ENCODE peak calls at places on chromosomes 5 and 9, in four cellular contexts. X is Caco-2, W is prostate gland, F is heart right ventricle. L is an unnamed sample.
A peak's percentile ranks its signal among the peaks of the same experiment; 100 is the strongest.

GRCh38 chr5:142106061-142106460 is 2.5 kb upstream of the NDFIP1 start:
- DNase-seq in X (no peak), W (no peak), F (no peak), L (no peak)

GRCh38 chr9:132288371-132288770 is 66.4 kb downstream of the SETX start:
- DNase-seq in X (no peak), W (no peak), F (no peak), L (no peak)

GRCh38 chr5:142946547-142947426 is 176.6 kb downstream of the ARHGAP26 start:
- DNase-seq in X (no peak), W (no peak), F (no peak), L (no peak)

GRCh38 chr5:66326276-66326675 is 182.2 kb downstream of the SREK1 start:
- DNase-seq in X (no peak), W (no peak), F (no peak), L (no peak)

GRCh38 chr5:612498-613424 is 621 bp downstream of the CEP72 start:
- DNase-seq in X (peak; percentile 55), W (no peak), F (no peak), L (peak; percentile 39)

GRCh38 chr5:14097998-14098471 is 45.1 kb upstream of the TRIO start:
- DNase-seq in X (no peak), W (no peak), F (no peak), L (no peak)

GRCh38 chr5:116576043-116576713 is 1.6 kb upstream of the SEMA6A start:
- DNase-seq in X (peak; percentile 59), W (peak; percentile 16), F (peak; percentile 66), L (peak; percentile 71)

GRCh38 chr9:97057651-97058050 is 18.7 kb upstream of the CTSV start:
- DNase-seq in X (no peak), W (no peak), F (no peak), L (no peak)

GRCh38 chr5:169602535-169602934 is 19.0 kb downstream of the SPDL1 start:
- DNase-seq in X (no peak), W (no peak), F (no peak), L (no peak)

GRCh38 chr5:73592546-73592945 is 27.0 kb downstream of the UTP15 start:
- DNase-seq in X (no peak), W (no peak), F (no peak), L (no peak)

GRCh38 chr9:120542701-120543490 is 37.1 kb downstream of the CDK5RAP2 start:
- DNase-seq in X (no peak), W (no peak), F (no peak), L (no peak)

GRCh38 chr9:78325846-78326350 is 29.0 kb downstream of the PSAT1 start:
- DNase-seq in X (no peak), W (no peak), F (no peak), L (no peak)

GRCh38 chr5:127723571-127723970 is 20.4 kb downstream of the CCDC192 start:
- DNase-seq in X (no peak), W (peak; percentile 20), F (no peak), L (no peak)

GRCh38 chr9:74951725-74952151 is 974 bp downstream of the C9orf40 start:
- DNase-seq in X (peak; percentile 5), W (peak; percentile 20), F (peak; percentile 52), L (peak; percentile 45)

GRCh38 chr5:24642022-24642421 is 2.8 kb downstream of the CDH10 start:
- DNase-seq in X (peak; percentile 25), W (no peak), F (no peak), L (no peak)

GRCh38 chr5:128111818-128112448 is 28.4 kb downstream of the SLC12A2 start:
- DNase-seq in X (no peak), W (no peak), F (no peak), L (no peak)

GRCh38 chr9:111601237-111602018 is 2.0 kb upstream of the PTGR1 start:
- DNase-seq in X (peak; percentile 32), W (no peak), F (no peak), L (no peak)

GRCh38 chr9:36218011-36218410 is 27.3 kb downstream of the CLTA start:
- DNase-seq in X (no peak), W (no peak), F (no peak), L (no peak)

GRCh38 chr5:5658226-5658625 is 235.7 kb downstream of the ICE1 start:
- DNase-seq in X (no peak), W (no peak), F (no peak), L (peak; percentile 19)

GRCh38 chr9:127960410-127961165 is 20.2 kb downstream of the EEIG1 start:
- DNase-seq in X (no peak), W (peak; percentile 70), F (peak; percentile 21), L (no peak)
- H3K4me1 ChIP-seq in X (peaks cover 16% of the 10 kb centered on the region), W (peaks cover 24% of the 10 kb centered on the region), F (peaks cover 41% of the 10 kb centered on the region), L (peaks cover 29% of the 10 kb centered on the region)

GRCh38 chr9:117392992-117393391 is 21.9 kb downstream of the ASTN2 start:
- DNase-seq in X (no peak), W (no peak), F (no peak), L (no peak)
- TF ChIP-seq CTCF in X (no peak), W (no peak), F (no peak), L (no peak)

DNA sequence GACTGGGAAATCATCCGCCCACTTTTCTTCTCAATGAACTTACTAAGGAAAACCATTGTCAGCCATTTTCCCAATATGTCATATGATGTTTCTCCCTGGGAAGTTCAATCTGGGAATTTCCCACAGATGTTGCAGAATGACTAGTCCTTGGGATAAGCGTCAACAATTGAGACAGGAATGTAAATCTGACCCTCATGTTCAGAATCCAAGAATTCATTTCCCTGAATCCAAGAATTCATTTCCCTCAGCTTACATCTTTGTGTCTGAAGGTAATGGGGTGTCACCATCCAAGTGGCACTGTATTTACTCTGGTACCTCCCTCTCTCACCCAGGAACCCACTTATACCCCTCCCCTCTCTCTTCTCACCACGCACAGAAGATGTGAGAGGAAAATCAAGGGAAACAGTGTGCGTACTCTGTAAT is 7.4 kb downstream of the KLF9 start:
- DNase-seq in X (no peak), W (no peak), F (no peak), L (no peak)
- H3K4me1 ChIP-seq in X (no peaks in the 10 kb centered on the region), W (peaks cover 18% of the 10 kb centered on the region), F (peaks cover 78% of the 10 kb centered on the region), L (peaks cover 6% of the 10 kb centered on the region)

GRCh38 chr5:1692381-1692780 is 107.3 kb downstream of the MRPL36 start:
- DNase-seq in X (no peak), W (no peak), F (no peak), L (no peak)
- TF ChIP-seq CTCF in X (no peak), W (no peak), F (no peak), L (no peak)

GRCh38 chr5:151080620-151081425 is at the start of gene TNIP1:
- DNase-seq in X (peak; percentile 97), W (peak; percentile 95), F (peak; percentile 98), L (peak; percentile 97)

GRCh38 chr5:151078490-151079262 is 2.2 kb downstream of the TNIP1 start:
- DNase-seq in X (no peak), W (no peak), F (no peak), L (no peak)

GRCh38 chr5:151082274-151082902 is 1.6 kb upstream of the TNIP1 start:
- DNase-seq in X (peak; percentile 48), W (no peak), F (no peak), L (peak; percentile 81)

GRCh38 chr5:151081426-151082273 is 816 bp upstream of the TNIP1 start:
- DNase-seq in X (no peak), W (no peak), F (no peak), L (peak; percentile 79)

DNA sequence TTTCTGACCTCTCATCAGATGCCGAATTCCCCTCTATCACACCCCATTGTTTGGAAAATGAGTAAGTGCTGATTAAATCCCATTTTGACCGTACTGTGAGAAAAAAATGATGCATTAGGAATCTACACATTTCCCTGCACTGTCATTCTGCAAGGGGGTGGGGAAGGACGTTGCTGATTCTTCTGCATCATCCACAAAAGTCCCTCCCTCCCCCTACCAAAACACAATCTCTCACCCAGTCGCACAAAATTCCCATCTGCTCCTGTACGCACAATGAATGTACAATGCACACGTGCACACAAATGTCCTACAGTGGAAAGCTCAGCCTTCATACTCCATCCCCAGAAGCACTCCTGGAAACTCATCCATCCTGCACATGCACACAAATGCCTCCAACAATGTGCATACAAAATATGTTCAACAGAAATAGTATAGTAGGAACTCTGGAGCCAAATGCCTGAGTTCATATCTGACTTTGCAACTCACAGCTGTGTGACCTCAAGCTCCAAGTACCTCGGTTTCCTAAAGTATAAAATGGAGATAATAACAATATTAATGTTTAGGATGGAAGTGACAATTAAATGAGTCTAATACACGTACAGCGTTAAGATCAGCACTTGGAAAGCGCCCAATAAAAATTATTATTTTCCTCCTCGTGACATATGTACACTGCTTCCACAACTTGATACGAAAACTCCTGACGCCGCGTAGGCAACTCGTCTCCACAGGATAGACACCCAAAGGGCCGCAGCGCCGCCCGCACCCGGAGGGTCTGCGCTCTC is 805 bp downstream of the TNIP1 start:
- DNase-seq in X (no peak), W (peak; percentile 53), F (no peak), L (no peak)
- H3K4me1 ChIP-seq in X (peaks cover 6% of the 10 kb centered on the region), W (no peaks in the 10 kb centered on the region), F (peaks cover 58% of the 10 kb centered on the region), L (peaks cover 23% of the 10 kb centered on the region)

DNA sequence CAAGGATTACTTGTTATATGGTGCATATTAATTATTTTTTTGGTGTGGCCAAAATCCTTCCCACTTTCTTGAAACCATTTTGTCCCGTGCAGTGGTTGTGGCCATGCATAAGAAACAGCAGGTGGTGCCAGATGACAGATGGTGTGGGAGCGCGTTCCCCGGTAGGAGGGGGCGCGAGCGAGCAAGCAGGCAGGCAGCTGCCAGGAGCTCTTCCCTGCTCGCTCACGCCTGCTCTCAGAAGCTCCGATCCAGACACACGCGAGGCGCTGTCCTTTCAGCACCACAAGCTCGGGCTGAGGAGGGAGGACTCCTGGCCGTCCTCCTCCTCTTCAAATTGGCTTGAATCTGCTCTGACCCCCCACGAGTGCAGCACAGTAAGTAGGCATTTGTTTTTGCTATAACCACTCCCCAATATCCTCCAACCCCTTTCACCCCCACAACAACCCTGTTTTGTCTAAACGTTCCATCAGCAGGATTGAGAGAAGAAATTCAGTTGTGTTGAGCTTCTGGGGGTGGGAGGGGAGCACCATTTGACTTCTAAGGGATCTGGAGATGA is at the start of gene NSG2:
- DNase-seq in X (peak; percentile 92), W (peak; percentile 74), F (peak; percentile 79), L (peak; percentile 40)
- TF ChIP-seq CTCF in X (peak; percentile 86), W (peak; percentile 65), F (peak; percentile 77), L (no peak)

GRCh38 chr9:127966416-127967150 is 14.2 kb downstream of the EEIG1 start:
- DNase-seq in X (no peak), W (peak; percentile 67), F (no peak), L (peak; percentile 47)
- H3K4me1 ChIP-seq in X (peaks cover 30% of the 10 kb centered on the region), W (peaks cover 70% of the 10 kb centered on the region), F (peaks cover 82% of the 10 kb centered on the region), L (peaks cover 66% of the 10 kb centered on the region)

GRCh38 chr5:90297045-90297764 is 112.4 kb downstream of the CETN3 start:
- DNase-seq in X (no peak), W (no peak), F (no peak), L (no peak)

GRCh38 chr5:90289837-90290236 is 119.7 kb downstream of the CETN3 start:
- DNase-seq in X (peak; percentile 26), W (no peak), F (no peak), L (no peak)

GRCh38 chr5:90293931-90294330 is 115.6 kb downstream of the CETN3 start:
- DNase-seq in X (peak; percentile 21), W (no peak), F (no peak), L (no peak)

GRCh38 chr5:90290648-90291047 is 118.9 kb downstream of the CETN3 start:
- DNase-seq in X (no peak), W (no peak), F (no peak), L (no peak)

DNA sequence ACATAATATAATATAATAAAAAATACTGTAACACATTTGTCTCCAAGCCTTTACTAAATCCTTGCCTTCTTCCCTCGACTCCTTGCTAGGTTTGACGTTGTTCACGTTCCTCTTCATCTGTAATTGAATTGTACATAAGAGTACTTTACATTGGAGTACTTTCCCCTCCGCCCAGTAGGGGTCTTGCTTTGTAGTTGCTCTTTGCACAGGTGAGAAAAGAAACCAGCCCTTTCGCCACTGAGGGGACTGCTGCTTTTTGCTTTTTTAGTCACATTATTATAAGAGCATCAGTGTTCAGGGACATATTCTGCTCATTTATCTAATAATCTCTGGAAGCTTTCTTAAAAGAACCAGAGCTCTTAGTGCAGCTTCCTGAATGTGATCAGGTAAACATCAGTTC is 115.0 kb downstream of the CETN3 start:
- DNase-seq in X (peak; percentile 36), W (no peak), F (no peak), L (no peak)
- TF ChIP-seq CTCF in X (peak; percentile 44), W (no peak), F (no peak), L (no peak)

L was measured in colonic mucosa.